ENCODE peak calls at places on chromosomes 1 and 21, in eight cellular contexts. L is PC-3, T is IMR-90, V is adrenal gland, X is hepatocyte, G is heart left ventricle, S is lower lobe of right lung, R is dorsolateral prefrontal cortex. Y is an unnamed sample.

GRCh38 chr1:214637722-214638473 is 34.9 kb downstream of the CENPF start:
- DNase-seq in L (peak), T (peak), V (peak), X (peak), G (no peak), S (no peak), R (no peak), Y (peak)

GRCh38 chr1:114979278-114979891 is 50.2 kb upstream of the TSHB start:
- DNase-seq in L (peak), T (peak), V (peak), X (peak), G (peak), S (no peak), R (peak), Y (peak)

GRCh38 chr1:186033744-186034345 is 299.7 kb downstream of the HMCN1 start:
- DNase-seq in L (no peak), T (peak), V (no peak), X (no peak), G (no peak), S (no peak), R (no peak), Y (peak)

GRCh38 chr1:41503507-41504125 is 19.1 kb upstream of the EDN2 start:
- DNase-seq in L (no peak), T (no peak), V (no peak), X (no peak), G (no peak), S (no peak), R (no peak), Y (no peak)

GRCh38 chr1:230386863-230387262 is 39.3 kb downstream of the PGBD5 start:
- DNase-seq in L (no peak), T (no peak), V (no peak), X (no peak), G (no peak), S (no peak), R (no peak), Y (no peak)

GRCh38 chr1:64505944-64506658 is 36.2 kb downstream of the CACHD1 start:
- DNase-seq in L (peak), T (no peak), V (no peak), X (peak), G (no peak), S (peak), R (no peak), Y (no peak)

GRCh38 chr1:227285745-227286144 is 32.5 kb downstream of the CDC42BPA start:
- DNase-seq in L (no peak), T (no peak), V (no peak), X (no peak), G (no peak), S (no peak), R (no peak), Y (no peak)

GRCh38 chr1:20093940-20094391 is 24.0 kb downstream of the PLA2G5 start:
- DNase-seq in L (no peak), T (no peak), V (peak), X (no peak), G (peak), S (no peak), R (no peak), Y (no peak)

GRCh38 chr1:184242507-184242943 is 144.3 kb upstream of the C1orf21 start:
- DNase-seq in L (peak), T (peak), V (peak), X (peak), G (no peak), S (no peak), R (no peak), Y (peak)

GRCh38 chr1:212485218-212485609 is 52.5 kb downstream of the NENF start:
- DNase-seq in L (no peak), T (no peak), V (no peak), X (no peak), G (no peak), S (no peak), R (no peak), Y (no peak)

GRCh38 chr1:159854101-159854692 is 8.3 kb downstream of the VSIG8 start:
- DNase-seq in L (peak), T (no peak), V (peak), X (peak), G (peak), S (peak), R (peak), Y (no peak)

GRCh38 chr1:36553591-36554417 is 71.1 kb upstream of the CSF3R start:
- DNase-seq in L (peak), T (peak), V (peak), X (peak), G (peak), S (peak), R (peak), Y (peak)

GRCh38 chr1:214584805-214585766 is 17.9 kb upstream of the CENPF start:
- DNase-seq in L (peak), T (peak), V (no peak), X (peak), G (no peak), S (no peak), R (no peak), Y (peak)

GRCh38 chr1:1436634-1437032 is 1.1 kb downstream of the VWA1 start:
- DNase-seq in L (no peak), T (no peak), V (no peak), X (no peak), G (no peak), S (no peak), R (no peak), Y (no peak)

GRCh38 chr1:31567956-31568570 is 8.3 kb upstream of the TINAGL1 start:
- DNase-seq in L (no peak), T (no peak), V (no peak), X (no peak), G (no peak), S (no peak), R (no peak), Y (no peak)

GRCh38 chr21:28253378-28253777 is 739.3 kb downstream of the LTN1 start:
- DNase-seq in L (peak), T (peak), V (no peak), X (no peak), G (no peak), S (no peak), R (no peak), Y (peak)

GRCh38 chr21:45302082-45303061 is 14.7 kb upstream of the POFUT2 start:
- DNase-seq in L (no peak), T (no peak), V (peak), X (no peak), G (peak), S (peak), R (no peak), Y (no peak)

DNA sequence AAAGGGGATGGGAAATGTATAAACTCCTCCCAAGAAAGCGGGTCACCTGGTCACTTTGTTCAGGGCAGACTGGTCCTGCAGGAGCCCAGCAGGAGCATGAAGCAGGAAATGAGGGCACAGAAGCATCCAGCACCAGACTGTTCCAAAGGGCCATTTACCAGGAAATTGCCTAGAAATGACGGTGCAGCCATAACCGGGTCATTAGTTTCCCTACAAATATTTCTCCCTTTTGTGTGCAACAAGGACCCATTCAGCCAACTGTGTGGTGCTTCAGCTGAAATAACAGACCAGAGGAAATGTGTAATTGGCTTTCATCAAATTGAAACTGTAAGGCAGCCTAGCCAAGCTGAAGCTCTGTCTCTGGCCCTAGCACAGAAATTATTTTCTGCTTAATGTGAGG is 7.6 kb upstream of the CTTNBP2NL start:
- DNase-seq in L (no peak), T (peak), V (no peak), X (no peak), G (no peak), S (no peak), R (no peak), Y (no peak)
- H3K27ac ChIP-seq in L (no peak), T (no peak), V (no peak), X (no peak), G (peak), S (no peak), R (no peak), Y (no peak)

GRCh38 chr1:206779565-206780091 is 7.3 kb upstream of the IL10 start:
- DNase-seq in L (no peak), T (no peak), V (no peak), X (no peak), G (no peak), S (no peak), R (no peak), Y (no peak)

GRCh38 chr1:206784471-206784903 is 12.2 kb upstream of the IL10 start:
- DNase-seq in L (no peak), T (no peak), V (no peak), X (no peak), G (no peak), S (no peak), R (no peak), Y (no peak)

GRCh38 chr1:206785366-206785765 is 13.1 kb upstream of the IL10 start:
- DNase-seq in L (no peak), T (no peak), V (no peak), X (no peak), G (no peak), S (no peak), R (no peak), Y (no peak)

GRCh38 chr1:206783506-206783905 is 11.2 kb upstream of the IL10 start:
- DNase-seq in L (no peak), T (no peak), V (no peak), X (no peak), G (no peak), S (no peak), R (no peak), Y (no peak)

GRCh38 chr1:206782448-206782847 is 10.2 kb upstream of the IL10 start:
- DNase-seq in L (no peak), T (no peak), V (no peak), X (no peak), G (no peak), S (no peak), R (no peak), Y (no peak)
- TF ChIP-seq CTCF in L (no peak), T (no peak), V (no peak), X (no peak), G (no peak), S (no peak), R (no peak), Y (no peak)

GRCh38 chr1:116284819-116285390 is 88.1 kb upstream of the ATP1A1 start:
- DNase-seq in L (no peak), T (no peak), V (no peak), X (no peak), G (peak), S (no peak), R (no peak), Y (no peak)
- H3K27ac ChIP-seq in L (no peak), T (no peak), V (no peak), X (no peak), G (no peak), S (no peak), R (no peak), Y (no peak)

GRCh38 chr1:8397511-8397910 is 79.6 kb downstream of the SLC45A1 start:
- DNase-seq in L (peak), T (no peak), V (no peak), X (no peak), G (no peak), S (no peak), R (no peak), Y (no peak)

GRCh38 chr1:8396912-8397406 is 79.0 kb downstream of the SLC45A1 start:
- DNase-seq in L (peak), T (peak), V (no peak), X (peak), G (peak), S (no peak), R (no peak), Y (peak)

GRCh38 chr1:8398086-8398485 is 80.2 kb downstream of the SLC45A1 start:
- DNase-seq in L (no peak), T (no peak), V (no peak), X (no peak), G (no peak), S (no peak), R (no peak), Y (no peak)

GRCh38 chr1:8396083-8396911 is 78.4 kb downstream of the SLC45A1 start:
- DNase-seq in L (no peak), T (peak), V (no peak), X (no peak), G (no peak), S (no peak), R (no peak), Y (no peak)

DNA sequence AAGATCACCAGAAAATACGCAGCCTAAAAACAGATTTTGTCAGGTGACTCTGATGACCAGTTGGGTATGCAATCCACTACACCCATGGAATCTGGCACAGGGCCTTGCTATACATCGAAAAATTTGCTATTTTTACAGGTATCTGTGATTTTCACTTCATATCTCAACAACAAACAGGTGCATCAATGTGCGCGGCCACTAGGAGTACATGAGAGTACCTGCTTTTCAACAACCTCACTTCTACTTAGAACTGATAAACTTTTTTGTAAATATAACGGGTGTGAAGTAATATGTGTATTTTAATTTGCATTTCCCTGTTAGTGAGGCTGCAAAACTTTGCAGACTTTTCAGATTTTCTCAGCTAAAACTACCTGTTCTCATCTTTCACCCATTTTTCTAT is 80.8 kb downstream of the SLC45A1 start:
- DNase-seq in L (no peak), T (no peak), V (no peak), X (no peak), G (no peak), S (no peak), R (no peak), Y (no peak)
- TF ChIP-seq CTCF in L (peak), T (no peak), V (peak), X (no peak), G (no peak), S (no peak), R (no peak), Y (no peak)